ENCODE peak calls at places on chromosome 16, in ten cellular contexts. V, T, E, P, A, Z, I, D, O and W are unnamed samples.

GRCh38 chr16:87337247-87337646 is 20.1 kb upstream of the C16orf95 start:
- DNase-seq in V (no peak), T (no peak), E (no peak), P (no peak), A (no peak), Z (no peak), I (no peak), D (no peak), O (no peak), W (no peak)

GRCh38 chr16:27628216-27628945 is 78.4 kb downstream of the KATNIP start:
- DNase-seq in V (no peak), T (no peak), E (no peak), P (no peak), A (no peak), Z (no peak), I (no peak), D (no peak), O (no peak), W (no peak)

GRCh38 chr16:20866792-20867191 is 33.4 kb downstream of the DCUN1D3 start:
- DNase-seq in V (no peak), T (no peak), E (no peak), P (no peak), A (no peak), Z (no peak), I (no peak), D (no peak), O (no peak), W (no peak)

GRCh38 chr16:89380681-89381080 is 109.7 kb downstream of the ANKRD11 start:
- DNase-seq in V (no peak), T (no peak), E (no peak), P (no peak), A (no peak), Z (no peak), I (no peak), D (no peak), O (no peak), W (no peak)

GRCh38 chr16:30985401-30986128 is 558 bp downstream of the HSD3B7 start:
- DNase-seq in V (no peak), T (peak), E (no peak), P (no peak), A (peak), Z (no peak), I (peak), D (no peak), O (no peak), W (no peak)

GRCh38 chr16:720507-720989 is 398 bp upstream of the ANTKMT start:
- DNase-seq in V (no peak), T (no peak), E (peak), P (no peak), A (no peak), Z (peak), I (no peak), D (peak), O (no peak), W (no peak)

GRCh38 chr16:2278272-2278608 is 10.3 kb upstream of the RNPS1 start:
- DNase-seq in V (no peak), T (no peak), E (no peak), P (no peak), A (no peak), Z (no peak), I (no peak), D (no peak), O (no peak), W (no peak)

GRCh38 chr16:77610496-77610895 is 111.8 kb upstream of the NUDT7 start:
- DNase-seq in V (no peak), T (no peak), E (no peak), P (no peak), A (no peak), Z (no peak), I (no peak), D (no peak), O (no peak), W (no peak)

GRCh38 chr16:53985865-53986264 is 281.9 kb downstream of the FTO start:
- DNase-seq in V (no peak), T (no peak), E (no peak), P (no peak), A (no peak), Z (no peak), I (peak), D (no peak), O (no peak), W (no peak)

GRCh38 chr16:50841081-50841886 is 99.4 kb downstream of the CYLD start:
- DNase-seq in V (no peak), T (no peak), E (peak), P (no peak), A (peak), Z (no peak), I (peak), D (peak), O (no peak), W (no peak)

GRCh38 chr16:25107466-25107792 is 4.1 kb upstream of the LCMT1 start:
- DNase-seq in V (no peak), T (no peak), E (no peak), P (no peak), A (no peak), Z (no peak), I (no peak), D (no peak), O (no peak), W (no peak)

GRCh38 chr16:29906520-29907244 is 6.4 kb downstream of the ASPHD1 start:
- DNase-seq in V (no peak), T (no peak), E (no peak), P (no peak), A (no peak), Z (no peak), I (no peak), D (no peak), O (no peak), W (no peak)
- TF ChIP-seq CTCF in V (no peak), T (no peak), E (no peak), P (no peak), A (no peak), Z (no peak), I (no peak), D (no peak), O (no peak), W (no peak)

DNA sequence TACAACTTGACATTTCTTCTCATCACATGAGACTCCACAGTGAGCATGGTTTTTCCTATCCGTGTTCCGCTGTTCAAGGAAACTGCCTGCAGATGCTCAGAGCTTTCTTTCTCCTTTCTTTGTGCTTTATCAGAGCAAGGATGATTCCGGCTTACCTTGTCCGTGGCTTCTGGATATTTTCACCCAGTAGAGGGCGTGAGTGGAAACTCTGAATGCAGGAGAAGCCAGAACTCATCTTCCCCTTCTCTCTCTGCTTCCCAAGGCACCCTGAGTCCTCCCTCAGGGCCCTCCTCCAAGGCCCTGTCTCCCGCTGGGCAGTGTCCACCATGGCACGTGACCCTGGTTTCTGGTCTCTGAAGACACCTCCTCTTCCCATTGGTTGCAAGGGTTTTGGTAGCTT is 721.1 kb upstream of the RBFOX1 start:
- DNase-seq in V (no peak), T (no peak), E (no peak), P (no peak), A (no peak), Z (no peak), I (no peak), D (no peak), O (peak), W (no peak)
- TF ChIP-seq CTCF in V (no peak), T (no peak), E (no peak), P (no peak), A (peak), Z (no peak), I (no peak), D (no peak), O (no peak), W (no peak)

DNA sequence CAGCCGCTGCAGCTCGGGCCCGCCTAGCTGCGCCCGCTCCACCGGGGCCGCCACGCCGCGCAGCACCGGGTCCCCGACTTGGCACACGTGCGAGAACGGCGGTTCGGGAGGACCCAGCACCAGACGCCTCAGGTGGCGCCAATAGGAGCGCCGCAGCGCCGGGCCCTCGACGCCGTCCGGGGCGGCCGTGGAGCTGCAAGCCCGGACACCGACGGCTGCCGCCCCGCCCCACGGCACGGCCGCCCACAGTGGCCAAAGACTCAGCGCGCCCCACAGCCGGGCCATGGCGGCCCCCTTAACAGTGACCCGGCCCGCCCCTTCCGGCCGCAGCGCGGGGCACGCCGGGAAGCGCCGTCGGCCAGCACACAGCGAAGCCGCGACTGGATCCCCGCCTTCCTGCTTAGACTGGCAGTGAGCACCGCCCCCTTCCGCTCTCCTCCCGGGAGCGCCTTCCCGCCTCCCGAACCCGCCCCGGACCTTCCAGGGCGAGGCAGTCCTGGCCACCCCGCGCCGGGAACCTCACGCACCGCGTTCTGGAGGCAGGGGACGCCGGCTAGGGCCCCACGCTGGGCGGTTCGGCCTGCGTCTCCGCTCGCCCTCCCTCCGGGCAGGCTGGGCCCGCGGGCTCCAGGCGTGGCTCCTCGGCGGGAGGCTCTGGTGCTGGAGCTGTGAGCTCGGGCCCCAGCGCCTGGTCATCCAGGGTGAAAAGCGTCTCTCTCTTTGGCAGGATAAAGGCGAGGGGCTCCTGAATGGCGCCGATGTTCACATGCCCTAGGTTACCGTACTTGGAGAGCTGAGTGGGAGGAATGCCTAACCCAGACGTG is at the start of gene PDF:
- DNase-seq in V (peak), T (peak), E (peak), P (peak), A (peak), Z (peak), I (peak), D (peak), O (peak), W (peak)
- TF ChIP-seq CTCF in V (no peak), T (no peak), E (no peak), P (no peak), A (no peak), Z (no peak), I (no peak), D (no peak), O (peak), W (no peak)

GRCh38 chr16:49838639-49839461 is 17.1 kb downstream of the ZNF423 start:
- DNase-seq in V (no peak), T (no peak), E (no peak), P (no peak), A (no peak), Z (peak), I (no peak), D (no peak), O (no peak), W (no peak)

GRCh38 chr16:49837673-49838360 is 18.1 kb downstream of the ZNF423 start:
- DNase-seq in V (no peak), T (no peak), E (no peak), P (no peak), A (no peak), Z (no peak), I (no peak), D (no peak), O (peak), W (no peak)

GRCh38 chr16:49836668-49837067 is 19.2 kb downstream of the ZNF423 start:
- DNase-seq in V (no peak), T (no peak), E (no peak), P (no peak), A (no peak), Z (no peak), I (no peak), D (no peak), O (no peak), W (no peak)

GRCh38 chr16:49839462-49839825 is 16.5 kb downstream of the ZNF423 start:
- DNase-seq in V (no peak), T (no peak), E (no peak), P (no peak), A (no peak), Z (no peak), I (no peak), D (no peak), O (no peak), W (no peak)

GRCh38 chr16:49838361-49838638 is 17.6 kb downstream of the ZNF423 start:
- DNase-seq in V (no peak), T (no peak), E (no peak), P (no peak), A (no peak), Z (no peak), I (no peak), D (no peak), O (no peak), W (no peak)
- TF ChIP-seq CTCF in V (no peak), T (no peak), E (no peak), P (no peak), A (no peak), Z (no peak), I (no peak), D (no peak), O (no peak), W (no peak)

GRCh38 chr16:23316232-23316631 is 14.1 kb downstream of the SCNN1B start:
- DNase-seq in V (no peak), T (no peak), E (no peak), P (no peak), A (no peak), Z (no peak), I (no peak), D (no peak), O (no peak), W (no peak)

GRCh38 chr16:23310217-23310616 is 8.1 kb downstream of the SCNN1B start:
- DNase-seq in V (no peak), T (no peak), E (no peak), P (no peak), A (no peak), Z (no peak), I (no peak), D (no peak), O (no peak), W (no peak)

GRCh38 chr16:23306199-23307100 is 4.3 kb downstream of the SCNN1B start:
- DNase-seq in V (no peak), T (no peak), E (no peak), P (no peak), A (no peak), Z (no peak), I (no peak), D (no peak), O (no peak), W (no peak)

DNA sequence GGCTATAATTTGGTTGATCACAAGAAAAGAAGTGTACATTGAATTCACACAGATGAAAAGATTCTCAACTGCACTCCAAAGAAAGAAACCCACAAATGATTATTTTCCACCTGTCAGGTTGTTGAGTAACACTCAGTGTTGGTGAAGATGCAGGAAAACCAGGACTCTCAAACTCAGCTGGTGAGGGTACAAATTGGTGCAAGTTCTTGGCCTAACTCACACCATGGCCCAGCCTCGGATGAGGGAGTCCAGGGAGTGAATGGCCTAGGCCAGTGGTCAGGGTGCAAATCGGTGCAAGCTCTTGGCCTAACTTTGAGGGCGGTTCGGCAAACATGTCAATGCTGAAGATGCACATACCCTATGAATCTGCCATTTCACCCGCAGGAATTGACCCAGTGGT is 8.6 kb downstream of the SCNN1B start:
- DNase-seq in V (no peak), T (no peak), E (no peak), P (no peak), A (no peak), Z (no peak), I (no peak), D (no peak), O (no peak), W (no peak)
- TF ChIP-seq CTCF in V (no peak), T (no peak), E (no peak), P (no peak), A (no peak), Z (no peak), I (no peak), D (no peak), O (no peak), W (no peak)

GRCh38 chr16:63682844-63683243 is 1439.0 kb downstream of the CDH11 start:
- DNase-seq in V (no peak), T (no peak), E (no peak), P (no peak), A (no peak), Z (no peak), I (no peak), D (no peak), O (no peak), W (no peak)

GRCh38 chr16:63689068-63689467 is 1432.8 kb downstream of the CDH11 start:
- DNase-seq in V (no peak), T (no peak), E (no peak), P (no peak), A (no peak), Z (no peak), I (peak), D (no peak), O (no peak), W (no peak)

GRCh38 chr16:63690267-63690666 is 1431.6 kb downstream of the CDH11 start:
- DNase-seq in V (no peak), T (no peak), E (no peak), P (no peak), A (no peak), Z (no peak), I (no peak), D (no peak), O (no peak), W (no peak)

GRCh38 chr16:63684116-63684515 is 1437.7 kb downstream of the CDH11 start:
- DNase-seq in V (no peak), T (no peak), E (no peak), P (no peak), A (no peak), Z (no peak), I (no peak), D (no peak), O (no peak), W (no peak)

GRCh38 chr16:63684702-63685101 is 1437.2 kb downstream of the CDH11 start:
- DNase-seq in V (no peak), T (no peak), E (no peak), P (no peak), A (no peak), Z (no peak), I (no peak), D (no peak), O (no peak), W (no peak)
- TF ChIP-seq CTCF in V (no peak), T (no peak), E (no peak), P (no peak), A (no peak), Z (no peak), I (no peak), D (no peak), O (no peak), W (no peak)